ENCODE peak calls at places on chromosomes 2 and 18, in six cellular contexts. I, T, A, K, H and O are unnamed samples.

GRCh38 chr2:27723372-27724144 is 48.0 kb upstream of the MRPL33 start:
- DNase-seq in T (no peak), I (no peak), K (no peak), A (no peak), H (peak), O (no peak)

GRCh38 chr2:41598161-41598894 is 449.5 kb upstream of the PKDCC start:
- DNase-seq in I (no peak), T (no peak), A (no peak), K (no peak), H (no peak), O (no peak)

GRCh38 chr2:96251721-96252292 is 14.0 kb downstream of the TMEM127 start:
- DNase-seq in A (no peak), T (no peak), K (no peak), I (no peak), H (peak), O (peak)

GRCh38 chr2:144198116-144198515 is 321.8 kb downstream of the ZEB2 start:
- DNase-seq in K (no peak), H (peak), I (no peak), T (no peak), A (no peak), O (no peak)

GRCh38 chr2:189581354-189582139 is 961 bp upstream of the SLC40A1 start:
- DNase-seq in H (peak), K (peak), T (no peak), I (no peak), A (no peak), O (no peak)

GRCh38 chr2:44186800-44187199 is 18.1 kb downstream of the PPM1B start:
- DNase-seq in I (no peak), H (no peak), T (no peak), A (no peak), K (no peak), O (no peak)

GRCh38 chr2:88748005-88748404 is 56.5 kb downstream of the RPIA start:
- DNase-seq in H (no peak), T (no peak), K (no peak), I (no peak), A (no peak), O (no peak)

GRCh38 chr2:213316001-213316735 is 31.9 kb downstream of the SPAG16 start:
- DNase-seq in K (no peak), I (no peak), H (no peak), A (no peak), T (no peak), O (no peak)

GRCh38 chr18:54235871-54236270 is 11.4 kb upstream of the MBD2 start:
- DNase-seq in H (no peak), I (no peak), K (no peak), A (no peak), T (no peak), O (no peak)

GRCh38 chr18:13934676-13935075 is 19.3 kb upstream of the MC2R start:
- DNase-seq in K (no peak), T (no peak), A (no peak), H (no peak), I (peak), O (no peak)

GRCh38 chr18:37476611-37477295 is 88.8 kb downstream of the CELF4 start:
- DNase-seq in K (no peak), H (no peak), I (no peak), T (no peak), A (no peak), O (no peak)

GRCh38 chr2:192286093-192286701 is 91.5 kb upstream of the TMEFF2 start:
- DNase-seq in T (no peak), K (no peak), I (no peak), H (no peak), A (no peak), O (no peak)

GRCh38 chr2:239181601-239182471 is 219.0 kb downstream of the HDAC4 start:
- DNase-seq in A (no peak), H (no peak), K (no peak), T (peak), I (no peak), O (peak)

GRCh38 chr2:219521066-219521880 is 7.0 kb downstream of the ASIC4 start:
- DNase-seq in K (no peak), I (no peak), T (no peak), A (no peak), H (peak), O (no peak)

GRCh38 chr2:163213699-163214098 is 375.1 kb upstream of the KCNH7 start:
- DNase-seq in A (no peak), I (no peak), H (peak), K (no peak), T (no peak), O (no peak)

GRCh38 chr2:77018219-77018618 is 504.0 kb downstream of the LRRTM4 start:
- DNase-seq in K (no peak), H (no peak), T (no peak), A (no peak), I (no peak), O (no peak)

GRCh38 chr2:71792926-71793761 is 339.8 kb downstream of the DYSF start:
- DNase-seq in I (no peak), K (no peak), H (no peak), A (no peak), T (no peak), O (no peak)

GRCh38 chr2:226489765-226490164 is 309.9 kb downstream of the IRS1 start:
- DNase-seq in H (no peak), A (no peak), I (no peak), K (no peak), T (no peak), O (no peak)

GRCh38 chr2:168596881-168597280 is 140.8 kb downstream of the CERS6 start:
- DNase-seq in A (no peak), T (no peak), K (no peak), H (peak), I (no peak), O (no peak)

GRCh38 chr2:27653397-27653796 is 10.0 kb downstream of the SUPT7L start:
- DNase-seq in T (no peak), K (no peak), I (no peak), H (no peak), A (no peak), O (no peak)

GRCh38 chr18:79382681-79383387 is 12.9 kb upstream of the NFATC1 start:
- DNase-seq in T (no peak), A (no peak), K (no peak), I (peak), H (no peak), O (peak)

GRCh38 chr2:85611217-85611704 is 605 bp downstream of the C2orf68 start:
- DNase-seq in K (no peak), I (no peak), T (no peak), A (no peak), H (no peak), O (no peak)

GRCh38 chr2:147538848-147539247 is 306.0 kb upstream of the ACVR2A start:
- DNase-seq in T (no peak), H (no peak), K (no peak), A (no peak), I (no peak), O (no peak)

GRCh38 chr2:174014021-174014698 is 49.0 kb upstream of the SP3 start:
- DNase-seq in A (no peak), K (no peak), H (no peak), I (no peak), T (no peak), O (no peak)

GRCh38 chr2:53058526-53058925 is 709.1 kb upstream of the CHAC2 start:
- DNase-seq in H (no peak), A (no peak), K (no peak), I (no peak), T (no peak), O (no peak)

GRCh38 chr2:75882530-75882929 is 171.8 kb upstream of the GCFC2 start:
- DNase-seq in I (no peak), T (no peak), H (no peak), K (no peak), A (no peak), O (no peak)

GRCh38 chr2:1593371-1594205 is 150.7 kb downstream of the PXDN start:
- DNase-seq in A (no peak), H (no peak), I (no peak), K (no peak), T (peak), O (peak)

GRCh38 chr2:217551229-217551909 is 451.4 kb downstream of the TNS1 start:
- DNase-seq in H (no peak), T (no peak), A (no peak), I (no peak), K (no peak), O (no peak)

GRCh38 chr2:173962583-173963110 is 2.5 kb downstream of the SP3 start:
- DNase-seq in I (no peak), H (no peak), K (no peak), T (no peak), A (no peak), O (no peak)